ENCODE peak calls at places on chromosome 17, in five cellular contexts. B, D, L, U and T are unnamed samples.

GRCh38 chr17:47687748-47688147 is 6.2 kb upstream of the TBKBP1 start:
- DNase-seq in B (no peak), U (no peak), D (no peak), L (no peak), T (no peak)

GRCh38 chr17:56185905-56186783 is 32.9 kb downstream of the ANKFN1 start:
- DNase-seq in L (no peak), U (no peak), D (no peak), B (no peak), T (no peak)

GRCh38 chr17:72968798-72969197 is 123.7 kb downstream of the SLC39A11 start:
- DNase-seq in U (no peak), L (no peak), D (no peak), B (no peak), T (no peak)

GRCh38 chr17:56913000-56913866 is 616 bp downstream of the TRIM25 start:
- DNase-seq in U (peak), L (no peak), D (no peak), B (peak), T (no peak)

GRCh38 chr17:61363601-61364462 is 35.8 kb upstream of the TBX2 start:
- DNase-seq in D (no peak), L (no peak), U (no peak), B (no peak), T (no peak)

GRCh38 chr17:60169921-60170817 is 20.4 kb downstream of the CA4 start:
- DNase-seq in D (no peak), L (no peak), U (no peak), B (peak), T (no peak)

GRCh38 chr17:44081681-44082080 is 11.1 kb downstream of the G6PC3 start:
- DNase-seq in L (no peak), B (no peak), D (no peak), U (no peak), T (no peak)

GRCh38 chr17:63995626-63996025 is 2.5 kb upstream of the PRR29 start:
- DNase-seq in D (no peak), B (no peak), U (no peak), L (no peak), T (no peak)

GRCh38 chr17:74968361-74968780 is 4.2 kb downstream of the HID1 start:
- DNase-seq in B (no peak), D (no peak), U (no peak), L (no peak), T (no peak)

GRCh38 chr17:43992641-43993040 is 11.8 kb upstream of the NAGS start:
- DNase-seq in L (no peak), B (no peak), U (no peak), D (no peak), T (no peak)

GRCh38 chr17:50817838-50818237 is 17.5 kb upstream of the WFIKKN2 start:
- DNase-seq in B (no peak), D (no peak), L (no peak), U (no peak), T (no peak)

GRCh38 chr17:48611213-48611612 is 396 bp upstream of the HOXB7 start:
- DNase-seq in U (no peak), D (no peak), B (no peak), L (no peak), T (no peak)